ENCODE peak calls at places on chromosomes 7 and 10, in five cellular contexts. V, C, Z, N and S are unnamed samples.

GRCh38 chr10:95319239-95319638 is 28.4 kb upstream of the PDLIM1 start:
- DNase-seq in V (no peak), C (no peak), Z (no peak), N (no peak), S (no peak)

GRCh38 chr7:107009846-107010203 is 34.7 kb upstream of the PRKAR2B start:
- DNase-seq in V (no peak), C (no peak), Z (no peak), N (no peak), S (no peak)

GRCh38 chr10:127148933-127149220 is 47.5 kb downstream of the INSYN2A start:
- DNase-seq in V (no peak), C (no peak), Z (no peak), N (no peak), S (no peak)

GRCh38 chr7:4093492-4093891 is 588.6 kb upstream of the FOXK1 start:
- DNase-seq in V (no peak), C (no peak), Z (no peak), N (no peak), S (no peak)

GRCh38 chr10:29949411-29950011 is 109.9 kb downstream of the JCAD start:
- DNase-seq in V (no peak), C (no peak), Z (no peak), N (no peak), S (no peak)

GRCh38 chr10:71968553-71969474 is 4.6 kb downstream of the CHST3 start:
- DNase-seq in V (no peak), C (no peak), Z (no peak), N (no peak), S (no peak)

GRCh38 chr7:25926891-25927625 is 224.9 kb upstream of the NFE2L3 start:
- DNase-seq in V (no peak), C (no peak), Z (no peak), N (no peak), S (no peak)

GRCh38 chr10:89122431-89123066 is 84.6 kb downstream of the CH25H start:
- DNase-seq in V (no peak), C (no peak), Z (no peak), N (no peak), S (no peak)

GRCh38 chr7:152342796-152343195 is 93.0 kb downstream of the KMT2C start:
- DNase-seq in V (no peak), C (no peak), Z (no peak), N (no peak), S (no peak)

GRCh38 chr7:100840470-100841100 is 11.9 kb upstream of the SLC12A9 start:
- DNase-seq in V (no peak), C (no peak), Z (no peak), N (no peak), S (no peak)

GRCh38 chr10:119750391-119751230 is 24.8 kb downstream of the INPP5F start:
- DNase-seq in V (peak; percentile 80), C (peak; percentile 61), Z (peak; percentile 83), N (peak; percentile 44), S (peak; percentile 26)

GRCh38 chr10:70106958-70107791 is 25.4 kb downstream of the AIFM2 start:
- DNase-seq in V (no peak), C (no peak), Z (no peak), N (no peak), S (no peak)

GRCh38 chr7:108088729-108089128 is 41.4 kb downstream of the LAMB4 start:
- DNase-seq in V (no peak), C (no peak), Z (no peak), N (no peak), S (no peak)

GRCh38 chr10:92657024-92657423 is 32.7 kb upstream of the HHEX start:
- DNase-seq in V (no peak), C (no peak), Z (no peak), N (no peak), S (no peak)

GRCh38 chr10:69802424-69803161 is 887 bp downstream of the COL13A1 start:
- DNase-seq in V (no peak), C (no peak), Z (peak; percentile 74), N (no peak), S (no peak)

GRCh38 chr7:54542920-54543539 is 855 bp downstream of the VSTM2A start:
- DNase-seq in V (no peak), C (no peak), Z (no peak), N (no peak), S (no peak)

GRCh38 chr7:68147621-68148238 is 1151.1 kb downstream of the TYW1 start:
- DNase-seq in V (no peak), C (no peak), Z (no peak), N (no peak), S (no peak)

GRCh38 chr10:123858039-123858740 is 33.4 kb downstream of the CPXM2 start:
- DNase-seq in V (no peak), C (no peak), Z (peak; percentile 78), N (no peak), S (no peak)

GRCh38 chr10:7529638-7530037 is 118.8 kb upstream of the SFMBT2 start:
- DNase-seq in V (no peak), C (no peak), Z (no peak), N (no peak), S (no peak)

GRCh38 chr7:23680417-23681405 is 712 bp downstream of the FAM221A start:
- DNase-seq in V (peak; percentile 30), C (peak; percentile 47), Z (peak; percentile 79), N (peak; percentile 37), S (peak; percentile 41)

GRCh38 chr7:137734221-137734620 is 112.6 kb downstream of the DGKI start:
- DNase-seq in V (no peak), C (no peak), Z (no peak), N (no peak), S (no peak)
- H3K27ac ChIP-seq in V (no peak overlapping the region), C (no peak overlapping the region), Z (no peak overlapping the region), N (no peak overlapping the region), S (no peak overlapping the region)

DNA sequence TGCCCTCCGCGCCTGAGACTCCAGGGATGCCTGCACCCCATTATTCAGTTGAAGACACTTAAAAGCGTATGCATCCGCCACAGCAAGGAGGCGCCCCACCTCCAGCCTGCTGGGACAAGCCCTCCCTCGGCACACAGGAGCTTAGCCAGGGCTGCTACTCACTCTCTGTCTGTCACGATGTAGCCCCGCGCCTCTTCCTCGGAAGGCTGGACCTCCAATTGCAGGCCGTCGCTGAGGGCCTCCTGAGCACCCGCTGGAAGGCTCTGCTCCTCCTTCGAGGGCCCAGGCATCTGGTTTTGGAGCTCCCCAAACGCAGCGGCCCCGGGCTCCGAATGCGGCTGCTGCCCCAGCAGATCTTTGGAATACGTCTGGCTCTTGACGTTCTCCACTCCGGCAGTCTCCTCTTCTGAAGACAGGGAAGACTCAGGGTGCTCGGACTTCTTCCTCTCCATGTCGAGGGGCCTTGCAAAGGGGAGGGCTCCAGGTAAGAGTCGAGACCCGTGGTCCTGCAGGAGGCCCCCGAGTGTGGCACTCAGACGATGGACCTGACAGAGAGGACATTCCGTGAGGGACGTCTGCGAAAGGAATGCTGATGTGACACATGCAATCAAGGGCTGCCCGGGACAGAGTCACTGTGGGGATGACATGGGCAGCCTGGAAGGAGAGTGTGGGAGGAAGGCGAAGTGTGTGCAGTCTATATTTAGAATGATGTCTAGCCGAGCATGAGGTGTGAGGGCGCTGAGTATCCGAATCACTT is 453.9 kb downstream of the PTPRN2 start:
- DNase-seq in V (no peak), C (no peak), Z (peak; percentile 38), N (no peak), S (peak; percentile 32)
- H3K9me3 ChIP-seq in V (no peaks in the 10 kb centered on the region), C (no peaks in the 10 kb centered on the region), Z (no peaks in the 10 kb centered on the region), N (no peaks in the 10 kb centered on the region), S (no peaks in the 10 kb centered on the region)

GRCh38 chr10:103545771-103546281 is 52.3 kb downstream of the NEURL1 start:
- DNase-seq in V (no peak), C (no peak), Z (peak; percentile 41), N (no peak), S (no peak)
- H3K27ac ChIP-seq in V (no peak overlapping the region), C (no peak overlapping the region), Z (no peak overlapping the region), N (no peak overlapping the region), S (no peak overlapping the region)

DNA sequence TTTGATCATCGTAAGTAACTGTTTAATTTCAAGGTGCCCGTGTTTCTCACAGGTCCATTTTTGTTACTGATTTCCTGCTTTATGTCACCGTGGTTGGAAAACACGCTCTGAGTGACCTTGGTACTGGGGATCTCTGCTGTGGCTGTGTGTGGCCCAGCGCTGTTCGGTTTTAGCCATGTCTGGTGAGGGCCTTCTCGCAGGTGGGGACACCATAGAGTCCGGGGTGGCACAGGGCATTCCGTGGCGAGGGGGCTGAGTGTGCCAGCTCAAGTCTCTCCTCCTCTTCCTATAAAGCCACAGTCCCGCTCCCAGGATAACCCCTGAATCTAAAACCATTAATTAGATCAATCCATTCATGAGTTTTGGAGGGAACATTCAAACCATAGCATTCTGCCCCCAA is 54.8 kb upstream of the NKX6-2 start:
- DNase-seq in V (no peak), C (no peak), Z (peak; percentile 28), N (no peak), S (no peak)
- H3K9me3 ChIP-seq in V (no peaks in the 10 kb centered on the region), C (peaks cover 14% of the 10 kb centered on the region), Z (peaks cover 24% of the 10 kb centered on the region), N (peaks cover 11% of the 10 kb centered on the region), S (peaks cover 4% of the 10 kb centered on the region)

GRCh38 chr10:63132651-63133055 is 475 bp upstream of the NRBF2 start:
- DNase-seq in V (no peak), C (no peak), Z (no peak), N (no peak), S (no peak)
- H3K27ac ChIP-seq in V (peak overlapping the region; percentile 91), C (peak overlapping the region; percentile 94), Z (peak overlapping the region; percentile 93), N (peak overlapping the region; percentile 98), S (peak overlapping the region; percentile 98)

GRCh38 chr10:48608279-48608681 is 3.4 kb upstream of the ARHGAP22 start:
- DNase-seq in V (no peak), C (peak; percentile 58), Z (peak; percentile 56), N (no peak), S (no peak)

GRCh38 chr10:48606530-48607355 is 1.9 kb upstream of the ARHGAP22 start:
- DNase-seq in V (peak; percentile 63), C (no peak), Z (peak; percentile 82), N (no peak), S (no peak)

GRCh38 chr10:48608926-48609325 is 4.1 kb upstream of the ARHGAP22 start:
- DNase-seq in V (no peak), C (no peak), Z (no peak), N (no peak), S (no peak)

GRCh38 chr10:48605786-48606529 is 1.1 kb upstream of the ARHGAP22 start:
- DNase-seq in V (no peak), C (no peak), Z (peak; percentile 44), N (no peak), S (no peak)

DNA sequence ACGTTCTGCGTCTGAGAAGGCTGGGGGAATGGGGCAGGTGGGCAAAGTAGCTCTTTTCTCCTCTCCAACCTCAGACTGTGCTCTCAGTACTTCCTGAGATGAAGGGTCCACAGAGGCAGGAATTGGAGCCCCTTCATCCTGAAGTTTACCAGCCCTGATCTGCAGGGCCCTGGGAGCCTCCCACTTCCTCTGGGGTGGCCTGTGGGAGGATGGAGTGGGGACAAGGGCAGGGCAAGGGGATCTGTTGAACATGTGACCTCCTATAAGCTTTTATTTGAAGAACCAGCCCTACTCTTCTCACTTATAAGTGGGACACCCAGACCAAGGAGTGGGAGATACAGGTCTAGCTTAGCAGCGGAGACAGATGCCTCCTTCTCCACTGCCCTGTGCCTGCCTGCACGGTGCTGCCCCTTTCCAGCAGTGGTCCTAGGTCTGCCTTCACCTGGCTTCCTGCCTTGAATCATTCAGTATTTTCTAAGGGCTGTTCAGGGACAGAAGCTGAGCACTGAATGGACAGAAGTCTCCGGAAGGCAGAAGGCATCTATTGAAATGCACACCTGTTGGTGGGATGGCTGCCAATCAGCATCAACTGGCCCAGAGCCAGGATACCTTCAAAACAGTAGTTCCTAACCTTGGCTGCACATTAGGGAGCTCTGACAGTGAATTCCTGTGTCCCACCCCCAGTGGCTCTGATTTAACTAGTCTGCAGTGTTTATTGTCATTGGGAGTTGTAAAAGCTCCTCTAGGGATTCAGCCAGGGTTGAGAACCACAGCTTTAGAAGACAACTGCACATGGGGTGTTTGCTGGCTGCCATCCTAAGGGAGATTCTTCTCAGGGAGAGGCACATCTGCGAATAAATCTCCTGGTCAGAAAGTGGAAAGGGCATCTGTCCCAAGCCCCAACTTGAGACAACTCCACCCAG is 2.7 kb upstream of the ARHGAP22 start:
- DNase-seq in V (no peak), C (no peak), Z (no peak), N (no peak), S (no peak)
- H3K9me3 ChIP-seq in V (no peaks in the 10 kb centered on the region), C (no peaks in the 10 kb centered on the region), Z (no peaks in the 10 kb centered on the region), N (no peaks in the 10 kb centered on the region), S (no peaks in the 10 kb centered on the region)